ENCODE peak calls at places on chromosomes 4 and X, in four cellular contexts. A, B, R and O are unnamed samples.

GRCh38 chr4:151646322-151646721 is 114.5 kb downstream of the GATB start:
- DNase-seq in A (peak; percentile 16), B (no peak), R (no peak), O (no peak)

GRCh38 chr4:169745291-169745690 is 12.5 kb downstream of the HPF1 start:
- DNase-seq in A (no peak), B (no peak), R (peak; percentile 20), O (no peak)

GRCh38 chr4:20084488-20084887 is 167.2 kb upstream of the SLIT2 start:
- DNase-seq in A (no peak), B (no peak), R (no peak), O (no peak)

GRCh38 chr4:40804598-40804997 is 54.8 kb downstream of the NSUN7 start:
- DNase-seq in A (no peak), B (no peak), R (no peak), O (no peak)

GRCh38 chrX:153032397-153033118 is 23.7 kb upstream of the PNMA3 start:
- DNase-seq in A (peak; percentile 17), B (peak; percentile 25), R (peak; percentile 62), O (peak; percentile 57)

GRCh38 chr4:128802680-128803628 is 6.5 kb upstream of the JADE1 start:
- DNase-seq in A (no peak), B (no peak), R (no peak), O (no peak)

GRCh38 chr4:2251795-2252529 is 9.9 kb downstream of the MXD4 start:
- DNase-seq in A (no peak), B (no peak), R (no peak), O (no peak)

GRCh38 chrX:49761481-49761880 is 65.7 kb upstream of the PAGE1 start:
- DNase-seq in A (peak; percentile 3), B (no peak), R (peak; percentile 24), O (no peak)

GRCh38 chrX:43654431-43655150 is 1.5 kb upstream of the MAOA start:
- DNase-seq in A (peak; percentile 72), B (peak; percentile 84), R (peak; percentile 91), O (peak; percentile 91)

GRCh38 chrX:6701085-6701484 is 166.2 kb upstream of the VCX3A start:
- DNase-seq in A (no peak), B (no peak), R (no peak), O (no peak)

GRCh38 chr4:14700083-14700482 is 302.2 kb upstream of the CPEB2 start:
- DNase-seq in A (no peak), B (no peak), R (no peak), O (no peak)

GRCh38 chrX:17409566-17410290 is 34.7 kb downstream of the NHS start:
- DNase-seq in A (no peak), B (no peak), R (no peak), O (no peak)